ENCODE peak calls at places on chromosome 5, in eight cellular contexts. M, P, R, O, S, W, Y and B are unnamed samples.

GRCh38 chr5:41199660-41200059 is 13.7 kb downstream of the C6 start:
- DNase-seq in M (peak), P (no peak), R (no peak), O (no peak), S (no peak), W (no peak), Y (no peak), B (no peak)

GRCh38 chr5:116209166-116209565 is 124.3 kb downstream of the COMMD10 start:
- DNase-seq in M (no peak), P (no peak), R (no peak), O (no peak), S (no peak), W (no peak), Y (no peak), B (no peak)

GRCh38 chr5:11407553-11408145 is 496.6 kb downstream of the CTNND2 start:
- DNase-seq in M (no peak), P (no peak), R (no peak), O (no peak), S (no peak), W (peak), Y (no peak), B (no peak)

GRCh38 chr5:14702238-14702839 is 37.8 kb downstream of the OTULIN start:
- DNase-seq in M (no peak), P (no peak), R (no peak), O (no peak), S (no peak), W (no peak), Y (no peak), B (no peak)

GRCh38 chr5:95697781-95698681 is 15.2 kb upstream of the SPATA9 start:
- DNase-seq in M (no peak), P (no peak), R (no peak), O (no peak), S (no peak), W (no peak), Y (no peak), B (peak)

GRCh38 chr5:95718203-95718602 is 12.9 kb upstream of the RHOBTB3 start:
- DNase-seq in M (no peak), P (no peak), R (no peak), O (no peak), S (no peak), W (no peak), Y (no peak), B (no peak)

GRCh38 chr5:75156585-75156984 is 80.1 kb downstream of the ANKRD31 start:
- DNase-seq in M (no peak), P (no peak), R (no peak), O (no peak), S (no peak), W (no peak), Y (no peak), B (no peak)

GRCh38 chr5:134026521-134027202 is 21.9 kb upstream of the VDAC1 start:
- DNase-seq in M (no peak), P (peak), R (no peak), O (no peak), S (peak), W (peak), Y (no peak), B (peak)

GRCh38 chr5:173320259-173320658 is 8.0 kb downstream of the STC2 start:
- DNase-seq in M (peak), P (no peak), R (no peak), O (no peak), S (no peak), W (no peak), Y (no peak), B (no peak)

GRCh38 chr5:181211208-181211607 is 6.2 kb upstream of the TRIM7 start:
- DNase-seq in M (no peak), P (no peak), R (no peak), O (no peak), S (no peak), W (no peak), Y (no peak), B (no peak)

GRCh38 chr5:90386099-90386710 is 23.4 kb downstream of the CETN3 start:
- DNase-seq in M (no peak), P (no peak), R (no peak), O (no peak), S (no peak), W (no peak), Y (no peak), B (peak)

GRCh38 chr5:179313849-179314521 is 31.3 kb downstream of the ADAMTS2 start:
- DNase-seq in M (peak), P (no peak), R (no peak), O (no peak), S (peak), W (peak), Y (no peak), B (no peak)

GRCh38 chr5:176765687-176766086 is 44.7 kb upstream of the UNC5A start:
- DNase-seq in M (no peak), P (no peak), R (no peak), O (no peak), S (no peak), W (no peak), Y (no peak), B (no peak)

GRCh38 chr5:135615581-135616260 is 36.9 kb upstream of the CXCL14 start:
- DNase-seq in M (no peak), P (no peak), R (no peak), O (no peak), S (no peak), W (no peak), Y (no peak), B (no peak)

GRCh38 chr5:146645382-146645781 is 129.4 kb upstream of the GPR151 start:
- DNase-seq in M (no peak), P (no peak), R (no peak), O (no peak), S (no peak), W (no peak), Y (no peak), B (no peak)

GRCh38 chr5:91378683-91379601 is 4.2 kb downstream of the ARRDC3 start:
- DNase-seq in M (no peak), P (no peak), R (no peak), O (no peak), S (no peak), W (no peak), Y (no peak), B (peak)

GRCh38 chr5:137828192-137828591 is 39.5 kb upstream of the MYOT start:
- DNase-seq in M (no peak), P (no peak), R (no peak), O (no peak), S (no peak), W (no peak), Y (no peak), B (no peak)

GRCh38 chr5:89556215-89557009 is 673.4 kb upstream of the MEF2C start:
- DNase-seq in M (no peak), P (peak), R (peak), O (no peak), S (peak), W (no peak), Y (no peak), B (peak)

GRCh38 chr5:1004598-1005361 is 3.8 kb upstream of the NKD2 start:
- DNase-seq in M (peak), P (no peak), R (no peak), O (no peak), S (no peak), W (peak), Y (no peak), B (no peak)